ENCODE peak calls at places on chromosome 15, in eight cellular contexts. K is M059J, C is GDM1, S is anterior cingulate cortex, R is tibial artery, E is mesothelial cell of epicardium, P is LNCaP clone FGC, X is NCI-H748 treated with DMSO at 0.1 percent for 48 hours. D is an unnamed sample.

GRCh38 chr15:47764666-47765065 is 47.4 kb downstream of the SEMA6D start:
- DNase-seq in E (no peak), S (no peak), P (no peak), R (no peak), C (no peak), X (no peak), K (no peak), D (no peak)

GRCh38 chr15:71251548-71252035 is 136.3 kb downstream of the THSD4 start:
- DNase-seq in S (no peak), R (no peak), X (no peak), P (no peak), E (no peak), C (no peak), K (peak), D (no peak)

GRCh38 chr15:72584006-72584405 is 70.5 kb upstream of the GOLGA6B start:
- DNase-seq in R (no peak), P (no peak), S (no peak), C (no peak), X (no peak), K (peak), E (no peak), D (no peak)

GRCh38 chr15:90451215-90451850 is 63.3 kb downstream of the IQGAP1 start:
- DNase-seq in C (no peak), R (no peak), S (no peak), P (no peak), X (no peak), E (no peak), K (peak), D (peak)

GRCh38 chr15:75720787-75721461 is 8.3 kb upstream of the CSPG4 start:
- DNase-seq in E (no peak), R (no peak), C (peak), S (peak), P (no peak), K (peak), X (no peak), D (peak)

GRCh38 chr15:83783227-83783626 is 129.3 kb downstream of the ADAMTSL3 start:
- DNase-seq in X (no peak), P (no peak), C (no peak), K (no peak), R (no peak), S (no peak), E (no peak), D (no peak)

GRCh38 chr15:90040618-90041017 is 39.5 kb downstream of the ZNF710 start:
- DNase-seq in E (no peak), S (no peak), X (no peak), C (no peak), P (no peak), K (no peak), R (no peak), D (no peak)

GRCh38 chr15:83733206-83733605 is 79.3 kb downstream of the ADAMTSL3 start:
- DNase-seq in C (no peak), K (peak), E (no peak), S (no peak), R (no peak), P (no peak), X (no peak), D (no peak)

GRCh38 chr15:22902578-22902977 is 64.1 kb downstream of the NIPA2 start:
- DNase-seq in C (no peak), E (no peak), R (no peak), K (no peak), S (no peak), P (no peak), X (no peak), D (no peak)

GRCh38 chr15:23497710-23498111 is 50.7 kb upstream of the GOLGA6L2 start:
- DNase-seq in C (no peak), P (peak), K (peak), X (no peak), S (no peak), R (no peak), E (no peak), D (no peak)

GRCh38 chr15:41904487-41905359 is 10.9 kb upstream of the SPTBN5 start:
- DNase-seq in X (peak), E (peak), R (no peak), P (no peak), C (peak), S (peak), K (peak), D (peak)

GRCh38 chr15:80567721-80568157 is 127.4 kb upstream of the ABHD17C start:
- DNase-seq in C (no peak), R (no peak), E (peak), K (peak), P (peak), X (peak), S (peak), D (peak)

GRCh38 chr15:45027220-45027619 is 4.2 kb downstream of the SORD start:
- DNase-seq in X (no peak), R (no peak), S (no peak), K (no peak), E (no peak), C (no peak), P (no peak), D (no peak)

GRCh38 chr15:90291679-90292356 is 26.3 kb downstream of the NGRN start:
- DNase-seq in K (peak), S (no peak), E (no peak), R (no peak), X (no peak), C (no peak), P (no peak), D (no peak)

GRCh38 chr15:25930931-25931330 is 67.8 kb upstream of the ATP10A start:
- DNase-seq in X (no peak), P (no peak), K (no peak), R (no peak), C (no peak), S (no peak), E (no peak), D (no peak)

GRCh38 chr15:101479851-101480612 is 9.5 kb downstream of the PCSK6 start:
- DNase-seq in P (no peak), X (no peak), R (no peak), S (no peak), E (no peak), C (no peak), K (no peak), D (no peak)

GRCh38 chr15:55494927-55495326 is 13.1 kb downstream of the DNAAF4 start:
- DNase-seq in E (no peak), P (no peak), C (no peak), K (no peak), S (no peak), X (no peak), R (no peak), D (no peak)

GRCh38 chr15:85667491-85668424 is 127.0 kb downstream of the KLHL25 start:
- DNase-seq in E (no peak), S (no peak), K (peak), X (no peak), P (no peak), C (peak), R (no peak), D (no peak)

GRCh38 chr15:42796955-42797779 is 60.2 kb upstream of the CDAN1 start:
- DNase-seq in X (no peak), R (no peak), E (no peak), P (no peak), K (no peak), S (no peak), C (no peak), D (no peak)

GRCh38 chr15:68333775-68334470 is 56.4 kb downstream of the FEM1B start:
- DNase-seq in S (no peak), P (no peak), C (no peak), X (no peak), E (no peak), K (peak), R (peak), D (peak)

GRCh38 chr15:51620647-51621046 is 1.9 kb downstream of the DMXL2 start:
- DNase-seq in S (no peak), P (no peak), C (no peak), K (no peak), R (no peak), X (peak), E (no peak), D (peak)

GRCh38 chr15:67433495-67434099 is 87.3 kb upstream of the C15orf61 start:
- DNase-seq in S (no peak), P (peak), X (peak), R (no peak), C (peak), K (peak), E (peak), D (peak)

GRCh38 chr15:82646250-82647044 is 716 bp downstream of the CPEB1 start:
- DNase-seq in X (peak), P (no peak), R (no peak), E (no peak), C (no peak), K (no peak), S (peak), D (peak)

D was measured in NCI-H345.